ENCODE peak calls at places on chromosomes 11 and 22, in nine cellular contexts. J is mucosa of gallbladder, K is trophoblast cell, N is COR-L47, A is amygdala, H is RWPE1, B is SJSA1, Z is HFFc6, M is mesenteric fat pad. E is an unnamed sample.

GRCh38 chr11:353315-353857 is 15.9 kb upstream of the B4GALNT4 start:
- DNase-seq in N (no peak), A (peak; percentile 44), H (no peak), M (no peak), B (no peak), J (peak; percentile 70), K (no peak), Z (peak; percentile 59), E (no peak)

GRCh38 chr11:106691807-106692365 is 326.4 kb downstream of the GUCY1A2 start:
- DNase-seq in J (no peak), A (no peak), N (no peak), K (no peak), Z (no peak), B (no peak), H (no peak), M (no peak), E (no peak)

GRCh38 chr11:120217526-120217925 is 6.7 kb downstream of the OAF start:
- DNase-seq in N (no peak), A (no peak), B (no peak), Z (no peak), J (no peak), K (no peak), M (no peak), H (no peak), E (no peak)

GRCh38 chr22:18987765-18988164 is 51.7 kb upstream of the PRODH start:
- DNase-seq in A (no peak), H (peak; percentile 26), J (no peak), M (no peak), K (peak; percentile 57), Z (no peak), N (no peak), B (no peak), E (no peak)

GRCh38 chr11:65858354-65859133 is 564 bp upstream of the CFL1 start:
- DNase-seq in B (no peak), K (no peak), M (no peak), N (peak; percentile 29), H (no peak), A (no peak), J (no peak), Z (no peak), E (no peak)

GRCh38 chr11:61724437-61724836 is 28.0 kb upstream of the MYRF start:
- DNase-seq in Z (no peak), H (no peak), A (no peak), M (no peak), N (no peak), J (no peak), B (no peak), K (no peak), E (no peak)

GRCh38 chr11:116986521-116987105 is 111.6 kb downstream of the SIK3 start:
- DNase-seq in H (peak; percentile 64), A (no peak), K (no peak), Z (peak; percentile 86), M (no peak), N (no peak), J (no peak), B (no peak), E (no peak)

GRCh38 chr11:61645179-61645868 is 34.9 kb upstream of the DAGLA start:
- DNase-seq in M (no peak), H (no peak), B (no peak), J (no peak), A (no peak), Z (no peak), N (no peak), K (no peak), E (no peak)

GRCh38 chr11:118311518-118311917 is 7.0 kb downstream of the CD3E start:
- DNase-seq in Z (no peak), J (no peak), A (no peak), B (no peak), N (no peak), M (no peak), K (no peak), H (no peak), E (no peak)

GRCh38 chr11:34552270-34552669 is 38.7 kb upstream of the ELF5 start:
- DNase-seq in Z (no peak), B (no peak), H (no peak), A (peak; percentile 10), K (no peak), M (no peak), J (no peak), N (no peak), E (no peak)

GRCh38 chr11:975824-976223 is 50.2 kb downstream of the AP2A2 start:
- DNase-seq in Z (no peak), N (no peak), M (no peak), H (no peak), B (no peak), J (no peak), A (no peak), K (no peak), E (no peak)

GRCh38 chr11:106457727-106458126 is 380.3 kb downstream of the AASDHPPT start:
- DNase-seq in B (no peak), A (no peak), Z (peak; percentile 77), K (no peak), M (no peak), N (no peak), H (peak; percentile 60), J (no peak), E (no peak)

GRCh38 chr11:130407978-130408377 is 20.4 kb downstream of the ADAMTS8 start:
- DNase-seq in Z (peak; percentile 92), N (no peak), J (no peak), B (peak; percentile 60), A (no peak), K (no peak), M (no peak), H (peak; percentile 91), E (no peak)

GRCh38 chr11:102950622-102951081 is 4.9 kb downstream of the MMP13 start:
- DNase-seq in M (no peak), B (no peak), J (no peak), K (no peak), A (no peak), H (no peak), N (no peak), Z (peak; percentile 8), E (no peak)

GRCh38 chr22:17587631-17588030 is 24.3 kb downstream of the SLC25A18 start:
- DNase-seq in J (no peak), N (no peak), Z (no peak), K (no peak), H (no peak), M (peak; percentile 64), A (no peak), B (no peak), E (no peak)

GRCh38 chr11:28674432-28675076 is 566.4 kb downstream of the METTL15 start:
- DNase-seq in A (no peak), B (no peak), N (no peak), K (no peak), J (no peak), H (no peak), Z (peak; percentile 86), M (no peak), E (no peak)

GRCh38 chr11:63870351-63871197 is 31.7 kb downstream of the MARK2 start:
- DNase-seq in K (no peak), M (no peak), B (no peak), Z (no peak), A (no peak), H (no peak), N (no peak), J (no peak), E (no peak)

GRCh38 chr22:28544431-28544868 is 135.2 kb downstream of the TTC28 start:
- DNase-seq in K (peak; percentile 86), N (no peak), Z (peak; percentile 1), A (no peak), J (no peak), B (no peak), M (no peak), H (no peak), E (no peak)

GRCh38 chr11:11416917-11417316 is 63.9 kb upstream of the CSNK2A3 start:
- DNase-seq in H (peak; percentile 85), N (no peak), A (no peak), M (no peak), K (peak; percentile 42), B (peak; percentile 60), J (no peak), Z (peak; percentile 66), E (no peak)

GRCh38 chr22:19152942-19153883 is 3.1 kb upstream of the GSC2 start:
- DNase-seq in B (no peak), Z (no peak), N (no peak), A (no peak), M (no peak), H (no peak), K (no peak), J (no peak), E (no peak)

GRCh38 chr22:40107756-40108437 is 69.8 kb upstream of the TNRC6B start:
- DNase-seq in A (no peak), H (peak; percentile 24), M (no peak), N (no peak), J (no peak), K (peak; percentile 49), B (peak; percentile 54), Z (peak; percentile 58), E (no peak)

GRCh38 chr11:99148352-99148751 is 127.6 kb downstream of the CNTN5 start:
- DNase-seq in Z (no peak), B (no peak), N (peak; percentile 28), H (no peak), J (no peak), A (no peak), K (no peak), M (no peak), E (no peak)

GRCh38 chr11:111059726-111060125 is 185.8 kb upstream of the POU2AF2 start:
- DNase-seq in H (peak; percentile 72), N (no peak), M (no peak), B (no peak), A (no peak), Z (peak; percentile 6), J (no peak), K (peak; percentile 61), E (no peak)

GRCh38 chr11:20369816-20370215 is 6.3 kb downstream of the HTATIP2 start:
- DNase-seq in Z (no peak), N (no peak), M (no peak), J (no peak), K (no peak), H (no peak), A (no peak), B (no peak), E (no peak)

GRCh38 chr22:29520851-29521250 is 32.7 kb downstream of the THOC5 start:
- DNase-seq in N (no peak), J (no peak), M (no peak), A (no peak), B (no peak), H (no peak), Z (peak; percentile 89), K (no peak), E (no peak)

GRCh38 chr11:121555172-121555571 is 102.4 kb upstream of the SORL1-AS1 start:
- DNase-seq in J (no peak), B (no peak), N (peak; percentile 37), H (no peak), K (no peak), A (no peak), Z (no peak), M (no peak), E (no peak)

GRCh38 chr11:74357449-74357848 is 40.8 kb downstream of the PGM2L1 start:
- DNase-seq in Z (no peak), N (no peak), B (no peak), K (no peak), M (no peak), H (no peak), J (no peak), A (no peak), E (no peak)

GRCh38 chr11:36790450-36790849 is 192.4 kb upstream of the RAG2 start:
- DNase-seq in Z (no peak), H (no peak), M (no peak), J (no peak), K (no peak), A (no peak), N (no peak), B (no peak), E (no peak)

GRCh38 chr11:44755553-44756505 is 29.1 kb downstream of the TSPAN18 start:
- DNase-seq in J (no peak), N (peak; percentile 63), A (no peak), K (no peak), H (no peak), M (peak; percentile 77), Z (no peak), B (no peak), E (no peak)

GRCh38 chr11:109605006-109605405 is 183.0 kb downstream of the C11orf87 start:
- DNase-seq in N (no peak), Z (no peak), A (no peak), M (no peak), K (no peak), J (no peak), H (no peak), B (no peak), E (no peak)

GRCh38 chr11:81444306-81444705 is 1289.4 kb downstream of the FAM181B start:
- DNase-seq in B (no peak), M (no peak), Z (no peak), J (no peak), A (no peak), N (no peak), K (no peak), H (no peak), E (no peak)